ENCODE peak calls at places on chromosomes 6 and 20, in nine cellular contexts. D is NCI-H345; V is Daoy; K is hypothalamus; U is mesenteric fat pad; R is CD4-positive, alpha-beta T cell; F is activated gamma-delta T cell treated with anti-CD3 and anti-CD28 coated beads, Interleukin-2, amount 50 U/mL, for 16 hours; H is stimulated activated CD8-positive, alpha-beta memory T cell treated with anti-CD3 and anti-CD28 coated beads, Interleukin-7, amount 100 ng/mL, for 1 hour; P is type B pancreatic cell. E is an unnamed sample.

GRCh38 chr6:139164001-139164400 is 29.1 kb downstream of the HECA start:
- DNase-seq in D (no peak), R (peak), K (no peak), F (no peak), U (no peak), V (no peak), P (no peak), H (no peak), E (no peak)

GRCh38 chr20:62042025-62042820 is 23.5 kb downstream of the TAF4 start:
- DNase-seq in F (no peak), K (no peak), U (no peak), D (no peak), R (no peak), V (no peak), P (no peak), H (no peak), E (no peak)

GRCh38 chr6:52815167-52816092 is 11.8 kb upstream of the GSTA1 start:
- DNase-seq in U (no peak), F (peak), H (peak), V (peak), K (no peak), R (peak), D (peak), P (no peak), E (no peak)

GRCh38 chr6:27059621-27060425 is 187.7 kb upstream of the PRSS16 start:
- DNase-seq in D (peak), V (no peak), H (no peak), U (no peak), P (no peak), F (no peak), R (no peak), K (no peak), E (no peak)

GRCh38 chr20:23493172-23493772 is 2.4 kb downstream of the CST8 start:
- DNase-seq in D (peak), H (no peak), R (no peak), V (no peak), U (no peak), F (no peak), P (no peak), K (no peak), E (no peak)

GRCh38 chr20:41249371-41249770 is 68.2 kb downstream of the ZHX3 start:
- DNase-seq in F (no peak), H (no peak), R (no peak), D (no peak), K (no peak), V (peak), P (no peak), U (no peak), E (no peak)

GRCh38 chr6:47034421-47034820 is 7.7 kb downstream of the ADGRF1 start:
- DNase-seq in D (no peak), V (peak), K (no peak), P (no peak), R (no peak), F (no peak), U (no peak), H (no peak), E (no peak)

GRCh38 chr6:153727910-153728309 is 311.1 kb upstream of the OPRM1 start:
- DNase-seq in K (no peak), F (no peak), R (no peak), U (no peak), P (no peak), V (peak), H (no peak), D (no peak), E (no peak)

GRCh38 chr6:114080891-114081510 is 110.1 kb upstream of the HDAC2 start:
- DNase-seq in V (no peak), P (no peak), R (no peak), D (no peak), F (no peak), U (no peak), H (no peak), K (no peak), E (no peak)

GRCh38 chr6:939526-940252 is 246.8 kb upstream of the EXOC2 start:
- DNase-seq in F (no peak), U (no peak), D (no peak), P (no peak), H (no peak), V (peak), R (no peak), K (no peak), E (no peak)

GRCh38 chr6:73030257-73030656 is 195.0 kb downstream of the KHDC1L start:
- DNase-seq in K (no peak), U (no peak), V (peak), F (no peak), D (no peak), H (no peak), R (no peak), P (no peak), E (no peak)

GRCh38 chr6:26199057-26199772 is 112.0 kb downstream of the HFE start:
- DNase-seq in D (peak), H (no peak), P (no peak), V (peak), F (no peak), U (peak), K (peak), R (peak), E (peak)

GRCh38 chr6:24223131-24223715 is 97.2 kb downstream of the NRSN1 start:
- DNase-seq in F (no peak), V (no peak), U (no peak), P (no peak), D (no peak), K (no peak), R (no peak), H (no peak), E (no peak)

GRCh38 chr6:95519228-95520037 is 57.9 kb upstream of the MANEA start:
- DNase-seq in V (peak), K (no peak), P (no peak), H (no peak), F (no peak), D (no peak), U (peak), R (no peak), E (no peak)

GRCh38 chr6:24205020-24205492 is 79.0 kb downstream of the NRSN1 start:
- DNase-seq in K (no peak), P (no peak), U (no peak), R (no peak), V (peak), D (peak), F (no peak), H (no peak), E (no peak)

GRCh38 chr6:162203287-162203686 is 524.3 kb downstream of the PRKN start:
- DNase-seq in U (no peak), H (no peak), K (no peak), R (no peak), F (no peak), V (no peak), D (no peak), P (no peak), E (no peak)

GRCh38 chr6:1062786-1063545 is 248.9 kb upstream of the FOXQ1 start:
- DNase-seq in K (no peak), R (no peak), D (no peak), F (no peak), H (no peak), P (no peak), V (peak), U (no peak), E (no peak)

GRCh38 chr20:40718214-40718949 is 29.3 kb upstream of the MAFB start:
- DNase-seq in K (no peak), H (no peak), D (no peak), V (no peak), U (no peak), P (no peak), F (no peak), R (no peak), E (no peak)

GRCh38 chr6:107600936-107601335 is 111.0 kb downstream of the SOBP start:
- DNase-seq in F (no peak), H (no peak), K (no peak), U (no peak), V (peak), R (no peak), P (no peak), D (no peak), E (no peak)

GRCh38 chr20:38979842-38980241 is 17.7 kb downstream of the DHX35 start:
- DNase-seq in K (no peak), U (no peak), P (no peak), H (no peak), F (no peak), R (no peak), D (no peak), V (no peak), E (no peak)

GRCh38 chr6:11810039-11810541 is 31.5 kb upstream of the ADTRP start:
- DNase-seq in K (peak), D (no peak), P (no peak), F (no peak), H (no peak), R (no peak), U (no peak), V (peak), E (no peak)

GRCh38 chr6:115891704-115892225 is 168.9 kb downstream of the FRK start:
- DNase-seq in F (no peak), V (no peak), H (no peak), U (no peak), D (no peak), R (no peak), P (no peak), K (no peak), E (no peak)

GRCh38 chr6:39791850-39792500 is at the start of gene DAAM2:
- DNase-seq in F (no peak), H (no peak), D (peak), U (no peak), R (no peak), P (peak), K (no peak), V (peak), E (peak)

GRCh38 chr20:64109390-64109747 is 2.0 kb upstream of the NPBWR2 start:
- DNase-seq in U (peak), V (no peak), R (no peak), F (no peak), D (no peak), K (no peak), P (no peak), H (no peak), E (no peak)

GRCh38 chr6:6701864-6702263 is 113.3 kb downstream of the LY86 start:
- DNase-seq in P (no peak), D (no peak), K (no peak), F (no peak), U (no peak), H (no peak), R (no peak), V (no peak), E (no peak)

GRCh38 chr6:19691465-19692167 is 145.6 kb upstream of the ID4 start:
- DNase-seq in P (peak), V (no peak), K (peak), D (no peak), R (no peak), F (no peak), H (no peak), U (no peak), E (peak)

E was measured in substantia nigra.